ENCODE peak calls at places on chromosomes 4 and X, in nine cellular contexts. One of them, this sample, is unnamed.

GRCh38 chrX:130902446-130902782 is 595 bp downstream of the ENOX2 start:
- DNase-seq in tibial nerve: no peak
- DNase-seq in NB4: no peak
- DNase-seq in sigmoid colon: no peak
- DNase-seq in A549: no peak
- DNase-seq in ovary: no peak
- DNase-seq in GM12891: no peak
- DNase-seq in uterus: no peak
- DNase-seq in suprapubic skin: no peak
- DNase-seq in this sample: no peak

GRCh38 chrX:10350991-10351390 is 194.2 kb downstream of the CLCN4 start:
- DNase-seq in tibial nerve: no peak
- DNase-seq in NB4: no peak
- DNase-seq in sigmoid colon: no peak
- DNase-seq in A549: no peak
- DNase-seq in ovary: no peak
- DNase-seq in GM12891: no peak
- DNase-seq in uterus: no peak
- DNase-seq in suprapubic skin: no peak
- DNase-seq in this sample: no peak

GRCh38 chr4:74223801-74224200 is 65.9 kb downstream of the MTHFD2L start:
- DNase-seq in tibial nerve: no peak
- DNase-seq in NB4: peak
- DNase-seq in sigmoid colon: no peak
- DNase-seq in A549: no peak
- DNase-seq in ovary: no peak
- DNase-seq in GM12891: no peak
- DNase-seq in uterus: no peak
- DNase-seq in suprapubic skin: no peak
- DNase-seq in this sample: peak

GRCh38 chr4:33592701-33593100 is 2651.6 kb downstream of the ARAP2 start:
- DNase-seq in tibial nerve: no peak
- DNase-seq in NB4: peak
- DNase-seq in sigmoid colon: no peak
- DNase-seq in A549: no peak
- DNase-seq in ovary: no peak
- DNase-seq in GM12891: no peak
- DNase-seq in uterus: no peak
- DNase-seq in suprapubic skin: no peak
- DNase-seq in this sample: no peak

GRCh38 chr4:37892641-37893040 is 1.8 kb downstream of the TBC1D1 start:
- DNase-seq in tibial nerve: no peak
- DNase-seq in NB4: peak
- DNase-seq in sigmoid colon: no peak
- DNase-seq in A549: no peak
- DNase-seq in ovary: no peak
- DNase-seq in GM12891: peak
- DNase-seq in uterus: no peak
- DNase-seq in suprapubic skin: no peak
- DNase-seq in this sample: no peak

GRCh38 chr4:145098675-145099037 is 545 bp downstream of the ABCE1 start:
- DNase-seq in tibial nerve: peak
- DNase-seq in NB4: peak
- DNase-seq in sigmoid colon: peak
- DNase-seq in A549: peak
- DNase-seq in ovary: no peak
- DNase-seq in GM12891: peak
- DNase-seq in uterus: no peak
- DNase-seq in suprapubic skin: no peak
- DNase-seq in this sample: peak

GRCh38 chrX:88886908-88887307 is 139.9 kb downstream of the CPXCR1 start:
- DNase-seq in tibial nerve: no peak
- DNase-seq in NB4: no peak
- DNase-seq in sigmoid colon: no peak
- DNase-seq in A549: peak
- DNase-seq in ovary: no peak
- DNase-seq in GM12891: no peak
- DNase-seq in uterus: no peak
- DNase-seq in suprapubic skin: no peak
- DNase-seq in this sample: no peak

GRCh38 chr4:76984127-76984526 is 34.6 kb downstream of the SEPTIN11 start:
- DNase-seq in tibial nerve: no peak
- DNase-seq in NB4: peak
- DNase-seq in sigmoid colon: peak
- DNase-seq in A549: no peak
- DNase-seq in ovary: no peak
- DNase-seq in GM12891: no peak
- DNase-seq in uterus: no peak
- DNase-seq in suprapubic skin: no peak
- DNase-seq in this sample: peak

GRCh38 chrX:77785400-77785745 is 643 bp downstream of the ATRX start:
- DNase-seq in tibial nerve: no peak
- DNase-seq in NB4: peak
- DNase-seq in sigmoid colon: no peak
- DNase-seq in A549: peak
- DNase-seq in ovary: peak
- DNase-seq in GM12891: no peak
- DNase-seq in uterus: no peak
- DNase-seq in suprapubic skin: no peak
- DNase-seq in this sample: peak

GRCh38 chrX:77788050-77788449 is 2.0 kb upstream of the ATRX start:
- DNase-seq in tibial nerve: peak
- DNase-seq in NB4: peak
- DNase-seq in sigmoid colon: no peak
- DNase-seq in A549: peak
- DNase-seq in ovary: no peak
- DNase-seq in GM12891: no peak
- DNase-seq in uterus: no peak
- DNase-seq in suprapubic skin: no peak
- DNase-seq in this sample: peak

DNA sequence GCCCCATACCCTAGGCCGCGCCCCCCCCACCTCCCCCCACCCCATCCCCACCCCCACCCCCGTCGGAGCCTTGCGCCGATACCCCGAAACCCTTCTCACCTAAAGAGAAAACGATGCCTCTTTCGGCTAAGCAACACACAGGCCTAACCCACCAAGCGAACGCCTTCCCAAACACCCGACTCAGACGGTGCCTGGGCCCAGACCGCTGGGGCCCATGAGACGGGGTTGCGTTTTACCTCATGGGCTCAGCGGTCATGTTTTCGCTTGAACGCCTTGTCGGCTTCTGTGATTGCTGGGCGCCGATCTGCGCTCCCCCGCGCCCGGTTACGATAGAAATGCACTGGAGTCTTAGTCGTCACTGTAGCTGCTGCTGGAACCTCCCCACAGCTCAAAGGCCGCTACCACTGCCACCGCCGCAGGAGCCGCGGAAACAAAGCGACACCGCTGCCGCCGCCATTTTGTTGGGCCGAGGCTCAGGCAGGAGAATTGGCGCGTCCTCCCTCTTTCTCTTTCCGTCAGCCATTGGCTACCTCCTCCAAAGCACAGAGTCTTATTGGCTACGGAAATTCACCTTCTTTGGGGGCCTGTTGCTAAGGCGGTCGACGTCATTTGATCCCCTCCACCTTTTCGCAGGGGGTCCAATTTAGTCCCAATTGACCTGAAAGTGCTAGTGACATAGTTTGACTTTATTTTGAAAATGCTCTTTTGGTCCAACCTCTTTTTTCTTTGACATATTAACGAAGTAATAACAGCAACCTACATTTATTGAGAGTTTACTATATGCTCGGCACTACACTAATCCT is at the start of gene ATRX:
- DNase-seq in tibial nerve: peak
- DNase-seq in NB4: peak
- DNase-seq in sigmoid colon: peak
- DNase-seq in A549: peak
- DNase-seq in ovary: peak
- DNase-seq in GM12891: peak
- DNase-seq in uterus: peak
- DNase-seq in suprapubic skin: peak
- DNase-seq in this sample: peak
- TF ChIP-seq POLR2A in tibial nerve: no peak
- TF ChIP-seq POLR2A in NB4: peak
- TF ChIP-seq POLR2A in sigmoid colon: no peak
- TF ChIP-seq POLR2A in A549: peak
- TF ChIP-seq POLR2A in ovary: no peak
- TF ChIP-seq POLR2A in GM12891: peak
- TF ChIP-seq POLR2A in uterus: peak
- TF ChIP-seq POLR2A in suprapubic skin: peak
- TF ChIP-seq POLR2A in this sample: peak

DNA sequence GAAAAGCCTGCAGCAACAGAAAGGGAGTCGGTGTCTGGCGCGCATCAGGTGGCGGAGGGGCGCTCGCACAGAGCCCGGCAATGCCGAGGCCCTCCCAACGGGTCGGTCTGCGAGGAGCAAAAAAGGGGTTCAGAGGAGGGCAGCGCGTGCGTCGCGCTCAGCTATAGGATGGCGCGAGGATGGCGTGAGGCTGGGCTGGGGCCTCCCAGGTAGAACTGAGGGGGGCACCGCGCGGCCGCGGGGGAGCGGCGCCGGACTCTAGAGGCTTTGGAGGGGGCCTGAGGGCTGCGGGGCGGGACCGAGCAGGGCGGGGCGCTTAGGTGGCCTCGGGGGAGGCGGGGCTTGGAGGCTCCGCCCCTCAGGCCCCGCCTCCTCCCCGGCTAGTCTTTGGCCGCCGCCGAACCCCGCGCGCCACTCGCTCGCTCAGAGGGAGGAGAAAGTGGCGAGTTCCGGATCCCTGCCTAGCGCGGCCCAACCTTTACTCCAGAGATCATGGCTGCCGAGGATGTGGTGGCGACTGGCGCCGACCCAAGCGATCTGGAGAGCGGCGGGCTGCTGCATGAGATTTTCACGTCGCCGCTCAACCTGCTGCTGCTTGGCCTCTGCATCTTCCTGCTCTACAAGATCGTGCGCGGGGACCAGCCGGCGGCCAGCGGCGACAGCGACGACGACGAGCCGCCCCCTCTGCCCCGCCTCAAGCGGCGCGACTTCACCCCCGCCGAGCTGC is at the start of gene PGRMC1:
- DNase-seq in tibial nerve: peak
- DNase-seq in NB4: peak
- DNase-seq in sigmoid colon: peak
- DNase-seq in A549: peak
- DNase-seq in ovary: peak
- DNase-seq in GM12891: peak
- DNase-seq in uterus: peak
- DNase-seq in suprapubic skin: peak
- DNase-seq in this sample: peak
- TF ChIP-seq POLR2A in tibial nerve: peak
- TF ChIP-seq POLR2A in NB4: peak
- TF ChIP-seq POLR2A in sigmoid colon: peak
- TF ChIP-seq POLR2A in A549: peak
- TF ChIP-seq POLR2A in ovary: peak
- TF ChIP-seq POLR2A in GM12891: peak
- TF ChIP-seq POLR2A in uterus: peak
- TF ChIP-seq POLR2A in suprapubic skin: peak
- TF ChIP-seq POLR2A in this sample: peak

GRCh38 chrX:54447461-54447860 is 7.3 kb downstream of the TSR2 start:
- DNase-seq in tibial nerve: no peak
- DNase-seq in NB4: peak
- DNase-seq in sigmoid colon: no peak
- DNase-seq in A549: peak
- DNase-seq in ovary: no peak
- DNase-seq in GM12891: no peak
- DNase-seq in uterus: no peak
- DNase-seq in suprapubic skin: no peak
- DNase-seq in this sample: peak

GRCh38 chrX:54442790-54443189 is 2.6 kb downstream of the TSR2 start:
- DNase-seq in tibial nerve: no peak
- DNase-seq in NB4: no peak
- DNase-seq in sigmoid colon: no peak
- DNase-seq in A549: no peak
- DNase-seq in ovary: no peak
- DNase-seq in GM12891: no peak
- DNase-seq in uterus: no peak
- DNase-seq in suprapubic skin: no peak
- DNase-seq in this sample: no peak

GRCh38 chrX:54449929-54450328 is 9.7 kb downstream of the TSR2 start:
- DNase-seq in tibial nerve: no peak
- DNase-seq in NB4: no peak
- DNase-seq in sigmoid colon: no peak
- DNase-seq in A549: no peak
- DNase-seq in ovary: no peak
- DNase-seq in GM12891: no peak
- DNase-seq in uterus: no peak
- DNase-seq in suprapubic skin: no peak
- DNase-seq in this sample: no peak

GRCh38 chrX:54444752-54445151 is 4.5 kb downstream of the TSR2 start:
- DNase-seq in tibial nerve: no peak
- DNase-seq in NB4: no peak
- DNase-seq in sigmoid colon: no peak
- DNase-seq in A549: no peak
- DNase-seq in ovary: no peak
- DNase-seq in GM12891: no peak
- DNase-seq in uterus: no peak
- DNase-seq in suprapubic skin: no peak
- DNase-seq in this sample: no peak

GRCh38 chrX:54446084-54446483 is 5.9 kb downstream of the TSR2 start:
- DNase-seq in tibial nerve: no peak
- DNase-seq in NB4: no peak
- DNase-seq in sigmoid colon: no peak
- DNase-seq in A549: no peak
- DNase-seq in ovary: no peak
- DNase-seq in GM12891: no peak
- DNase-seq in uterus: no peak
- DNase-seq in suprapubic skin: peak
- DNase-seq in this sample: no peak
- TF ChIP-seq POLR2A in tibial nerve: no peak
- TF ChIP-seq POLR2A in NB4: no peak
- TF ChIP-seq POLR2A in sigmoid colon: no peak
- TF ChIP-seq POLR2A in A549: no peak
- TF ChIP-seq POLR2A in ovary: no peak
- TF ChIP-seq POLR2A in GM12891: peak
- TF ChIP-seq POLR2A in uterus: no peak
- TF ChIP-seq POLR2A in suprapubic skin: no peak
- TF ChIP-seq POLR2A in this sample: no peak

GRCh38 chrX:48736878-48737212 is 24.7 kb upstream of the GLOD5 start:
- DNase-seq in tibial nerve: no peak
- DNase-seq in NB4: no peak
- DNase-seq in sigmoid colon: no peak
- DNase-seq in A549: no peak
- DNase-seq in ovary: no peak
- DNase-seq in GM12891: no peak
- DNase-seq in uterus: no peak
- DNase-seq in suprapubic skin: no peak
- DNase-seq in this sample: no peak

GRCh38 chrX:48741834-48742233 is 19.7 kb upstream of the GLOD5 start:
- DNase-seq in tibial nerve: no peak
- DNase-seq in NB4: peak
- DNase-seq in sigmoid colon: no peak
- DNase-seq in A549: no peak
- DNase-seq in ovary: no peak
- DNase-seq in GM12891: no peak
- DNase-seq in uterus: no peak
- DNase-seq in suprapubic skin: no peak
- DNase-seq in this sample: no peak

GRCh38 chrX:48737940-48738339 is 23.6 kb upstream of the GLOD5 start:
- DNase-seq in tibial nerve: no peak
- DNase-seq in NB4: peak
- DNase-seq in sigmoid colon: no peak
- DNase-seq in A549: no peak
- DNase-seq in ovary: no peak
- DNase-seq in GM12891: no peak
- DNase-seq in uterus: no peak
- DNase-seq in suprapubic skin: no peak
- DNase-seq in this sample: peak

GRCh38 chrX:48736303-48736702 is 25.2 kb upstream of the GLOD5 start:
- DNase-seq in tibial nerve: no peak
- DNase-seq in NB4: peak
- DNase-seq in sigmoid colon: no peak
- DNase-seq in A549: no peak
- DNase-seq in ovary: no peak
- DNase-seq in GM12891: no peak
- DNase-seq in uterus: no peak
- DNase-seq in suprapubic skin: no peak
- DNase-seq in this sample: no peak

DNA sequence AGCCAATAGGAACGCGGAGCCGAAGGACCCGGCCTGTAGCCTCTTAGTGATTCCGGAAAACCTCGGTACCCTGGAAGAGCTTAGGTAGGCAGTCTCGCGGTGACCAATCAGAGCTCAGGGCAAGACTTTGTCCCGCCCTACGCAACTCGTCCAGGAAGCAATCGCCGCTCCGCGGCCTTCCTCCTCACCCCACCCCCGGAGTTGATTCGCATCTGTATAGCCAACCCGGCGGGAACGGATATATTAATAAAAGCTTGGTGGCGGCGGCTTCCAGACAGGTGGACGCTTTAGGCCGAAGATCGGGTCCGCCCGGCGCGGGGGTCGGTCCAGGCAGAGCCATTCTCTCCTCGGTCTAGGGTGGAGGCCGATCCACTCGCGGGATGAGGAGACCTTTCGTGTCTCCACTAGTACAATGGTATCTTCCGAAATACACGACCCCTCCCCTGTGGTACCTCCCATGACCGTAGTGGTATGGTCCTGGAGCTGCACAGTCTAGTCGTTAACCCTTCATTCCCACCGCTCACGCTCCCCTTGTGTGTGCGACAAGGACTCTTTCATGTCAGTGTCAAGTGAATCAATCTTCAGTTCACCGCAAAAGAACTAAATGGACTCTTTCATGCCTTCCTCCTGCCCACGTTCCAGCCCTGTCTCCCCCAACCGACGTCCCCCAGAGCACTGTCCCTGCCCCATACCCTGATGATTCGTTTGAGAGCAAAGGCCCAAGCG is 24.2 kb upstream of the GLOD5 start:
- DNase-seq in tibial nerve: peak
- DNase-seq in NB4: peak
- DNase-seq in sigmoid colon: peak
- DNase-seq in A549: peak
- DNase-seq in ovary: peak
- DNase-seq in GM12891: peak
- DNase-seq in uterus: peak
- DNase-seq in suprapubic skin: peak
- DNase-seq in this sample: peak
- TF ChIP-seq POLR2A in tibial nerve: peak
- TF ChIP-seq POLR2A in NB4: peak
- TF ChIP-seq POLR2A in sigmoid colon: peak
- TF ChIP-seq POLR2A in A549: peak
- TF ChIP-seq POLR2A in ovary: peak
- TF ChIP-seq POLR2A in GM12891: peak
- TF ChIP-seq POLR2A in uterus: peak
- TF ChIP-seq POLR2A in suprapubic skin: peak
- TF ChIP-seq POLR2A in this sample: peak

This sample was measured in erythroblast.